ENCODE peak calls at places on chromosome 21, in seven cellular contexts. X is endothelial cell; B is nucleus accumbens; U is tibial artery; Z is A549; L is stimulated activated CD4-positive, alpha-beta T cell treated with anti-CD3 and anti-CD28 coated beads, Interleukin-4, amount 100 ng/mL, for 1 hour; A is AG10803. T is an unnamed sample.

GRCh38 chr21:36948686-36949085 is 17.8 kb downstream of the HLCS start:
- DNase-seq in X (no peak), B (no peak), U (no peak), Z (no peak), L (no peak), A (peak; percentile 67), T (no peak)

GRCh38 chr21:36890086-36890485 is 76.4 kb downstream of the HLCS start:
- DNase-seq in X (no peak), B (no peak), U (no peak), Z (no peak), L (no peak), A (peak; percentile 19), T (no peak)

GRCh38 chr21:34916446-34916845 is 132.7 kb downstream of the RUNX1 start:
- DNase-seq in X (no peak), B (no peak), U (no peak), Z (no peak), L (no peak), A (peak; percentile 98), T (no peak)

GRCh38 chr21:34200288-34200905 is 127.0 kb downstream of the MRPS6 start:
- DNase-seq in X (no peak), B (no peak), U (no peak), Z (no peak), L (no peak), A (peak; percentile 67), T (no peak)

GRCh38 chr21:15121097-15121654 is 56.4 kb upstream of the NRIP1 start:
- DNase-seq in X (no peak), B (no peak), U (no peak), Z (no peak), L (no peak), A (no peak), T (no peak)

GRCh38 chr21:27033467-27033866 is 66.6 kb upstream of the ADAMTS5 start:
- DNase-seq in X (no peak), B (no peak), U (no peak), Z (no peak), L (no peak), A (no peak), T (no peak)

GRCh38 chr21:42478504-42478903 is 17.5 kb downstream of the RSPH1 start:
- DNase-seq in X (no peak), B (no peak), U (no peak), Z (no peak), L (no peak), A (no peak), T (no peak)

GRCh38 chr21:22880573-22880972 is 1882.4 kb downstream of the NCAM2 start:
- DNase-seq in X (no peak), B (no peak), U (no peak), Z (no peak), L (no peak), A (no peak), T (no peak)

GRCh38 chr21:46540087-46540710 is 64.7 kb downstream of the S100B start:
- DNase-seq in X (no peak), B (no peak), U (no peak), Z (no peak), L (no peak), A (no peak), T (no peak)